ENCODE peak calls at places on chromosomes 11 and 22, in eight cellular contexts. N, U, O, Q, W, C, M and Y are unnamed samples.

GRCh38 chr11:6559375-6559774 is 44.0 kb downstream of the RRP8 start:
- DNase-seq in Q (no peak), C (no peak), N (no peak), U (no peak), M (no peak), O (no peak), W (no peak), Y (no peak)

GRCh38 chr11:69703711-69704507 is at the start of gene FGF19:
- DNase-seq in Q (no peak), N (no peak), C (no peak), O (no peak), W (peak), M (no peak), U (no peak), Y (no peak)

GRCh38 chr11:117815262-117815803 is 9.2 kb downstream of the FXYD2 start:
- DNase-seq in Q (peak), W (no peak), C (no peak), N (peak), U (peak), O (no peak), M (no peak), Y (no peak)

GRCh38 chr22:23204541-23205157 is 24.3 kb downstream of the BCR start:
- DNase-seq in N (no peak), O (no peak), Q (peak), W (no peak), M (no peak), U (no peak), C (peak), Y (no peak)

GRCh38 chr11:92687724-92688123 is 281.7 kb upstream of the MTNR1B start:
- DNase-seq in Q (no peak), U (no peak), O (no peak), M (no peak), N (no peak), W (peak), C (no peak), Y (no peak)

GRCh38 chr11:12802418-12803085 is 128.3 kb downstream of the TEAD1 start:
- DNase-seq in Q (peak), W (peak), M (peak), C (no peak), O (no peak), U (no peak), N (no peak), Y (no peak)

GRCh38 chr11:69000831-69001245 is 12.2 kb downstream of the MRGPRF start:
- DNase-seq in N (no peak), Q (peak), C (no peak), M (no peak), O (no peak), W (no peak), U (no peak), Y (no peak)

GRCh38 chr11:107699371-107700348 is 12.2 kb downstream of the SLN start:
- DNase-seq in O (no peak), C (no peak), U (no peak), M (no peak), W (no peak), Q (no peak), N (no peak), Y (no peak)

GRCh38 chr11:6561288-6561687 is 42.1 kb downstream of the RRP8 start:
- DNase-seq in Q (no peak), C (no peak), U (no peak), W (no peak), M (no peak), N (no peak), O (no peak), Y (no peak)

GRCh38 chr11:21475276-21475675 is 717.6 kb upstream of the ANO5 start:
- DNase-seq in M (no peak), N (no peak), U (no peak), O (no peak), Q (no peak), W (peak), C (no peak), Y (no peak)

GRCh38 chr22:37501176-37501609 is 15.0 kb upstream of the MFNG start:
- DNase-seq in M (no peak), C (peak), W (no peak), Q (peak), N (no peak), U (no peak), O (no peak), Y (no peak)

GRCh38 chr11:94740083-94740974 is 27.8 kb upstream of the AMOTL1 start:
- DNase-seq in Q (peak), U (no peak), N (no peak), M (no peak), W (peak), C (peak), O (no peak), Y (no peak)

GRCh38 chr11:94858012-94858705 is 90.0 kb downstream of the AMOTL1 start:
- DNase-seq in W (no peak), M (no peak), N (no peak), U (no peak), Q (no peak), O (no peak), C (no peak), Y (no peak)

GRCh38 chr11:721913-722811 is 16.1 kb downstream of the EPS8L2 start:
- DNase-seq in U (peak), N (no peak), M (no peak), C (no peak), Q (no peak), O (no peak), W (no peak), Y (no peak)

GRCh38 chr11:102226702-102227101 is 90.6 kb upstream of the BIRC3 start:
- DNase-seq in W (peak), C (no peak), M (no peak), N (no peak), Q (no peak), U (no peak), O (peak), Y (no peak)

GRCh38 chr11:416757-417621 is 2.2 kb upstream of the SIGIRR start:
- DNase-seq in C (peak), W (peak), Q (peak), O (no peak), M (peak), N (no peak), U (peak), Y (no peak)

GRCh38 chr11:56910785-56911184 is 77.9 kb upstream of the OR5AK2 start:
- DNase-seq in C (no peak), W (no peak), U (no peak), N (no peak), M (no peak), Q (no peak), O (no peak), Y (no peak)

GRCh38 chr22:31286360-31287255 is 5.7 kb downstream of the PIK3IP1 start:
- DNase-seq in M (no peak), N (no peak), C (no peak), W (no peak), Q (no peak), O (no peak), U (peak), Y (no peak)

GRCh38 chr11:15307600-15307999 is 192.9 kb downstream of the INSC start:
- DNase-seq in Q (no peak), U (no peak), O (no peak), W (peak), M (no peak), N (no peak), C (no peak), Y (no peak)

GRCh38 chr22:40220316-40221054 is 42.8 kb downstream of the TNRC6B start:
- DNase-seq in W (no peak), M (no peak), U (no peak), Q (no peak), N (no peak), C (no peak), O (no peak), Y (no peak)

GRCh38 chr11:68978931-68979591 is 1.7 kb downstream of the MRGPRD start:
- DNase-seq in C (no peak), N (no peak), O (no peak), M (no peak), U (no peak), Q (peak), W (no peak), Y (no peak)

GRCh38 chr11:33065445-33066178 is 26.2 kb downstream of the TCP11L1 start:
- DNase-seq in M (peak), C (peak), U (peak), O (peak), Q (peak), N (peak), W (peak), Y (peak)

GRCh38 chr11:44207292-44207691 is 102.6 kb downstream of the ALX4 start:
- DNase-seq in N (no peak), Q (no peak), C (no peak), O (no peak), W (no peak), U (no peak), M (no peak), Y (no peak)

GRCh38 chr11:8709002-8709672 is 26.5 kb downstream of the RPL27A start:
- DNase-seq in N (no peak), W (no peak), M (no peak), O (peak), C (peak), Q (peak), U (no peak), Y (peak)

GRCh38 chr22:31243339-31244043 is 31.4 kb downstream of the LIMK2 start:
- DNase-seq in W (peak), O (no peak), Q (no peak), U (no peak), C (no peak), M (no peak), N (no peak), Y (no peak)

GRCh38 chr11:69385466-69385820 is 91.5 kb downstream of the MYEOV start:
- DNase-seq in M (no peak), N (no peak), U (no peak), W (no peak), C (no peak), Q (peak), O (no peak), Y (no peak)

GRCh38 chr11:69004411-69005182 is 8.4 kb downstream of the MRGPRF start:
- DNase-seq in C (no peak), Q (peak), U (no peak), M (no peak), N (no peak), O (no peak), W (no peak), Y (no peak)

GRCh38 chr11:59138643-59139042 is 4.0 kb upstream of the FAM111A start:
- DNase-seq in N (no peak), W (no peak), C (no peak), Q (no peak), U (no peak), O (no peak), M (no peak), Y (no peak)

GRCh38 chr11:118156531-118157185 is 4.0 kb upstream of the SCN4B start:
- DNase-seq in M (no peak), N (no peak), Q (no peak), C (no peak), W (no peak), O (no peak), U (no peak), Y (no peak)

GRCh38 chr11:43943357-43943930 is 1.0 kb downstream of the C11orf96 start:
- DNase-seq in M (no peak), C (no peak), Q (no peak), U (no peak), N (no peak), O (no peak), W (no peak), Y (no peak)

GRCh38 chr11:58927393-58928081 is 11.8 kb upstream of the GLYATL1 start:
- DNase-seq in N (no peak), M (peak), U (peak), Q (no peak), O (peak), C (no peak), W (peak), Y (no peak)

GRCh38 chr22:21074092-21074715 is 28.5 kb downstream of the LRRC74B start:
- DNase-seq in U (no peak), Q (no peak), M (no peak), O (no peak), C (no peak), N (no peak), W (no peak), Y (peak)

GRCh38 chr11:124329787-124330478 is 9.9 kb upstream of the OR8D2 start:
- DNase-seq in O (no peak), W (no peak), Q (no peak), C (no peak), U (no peak), N (peak), M (no peak), Y (no peak)

GRCh38 chr11:8826145-8826786 is 84.7 kb upstream of the AKIP1 start:
- DNase-seq in Q (peak), N (no peak), M (no peak), C (no peak), W (peak), O (peak), U (no peak), Y (no peak)

DNA sequence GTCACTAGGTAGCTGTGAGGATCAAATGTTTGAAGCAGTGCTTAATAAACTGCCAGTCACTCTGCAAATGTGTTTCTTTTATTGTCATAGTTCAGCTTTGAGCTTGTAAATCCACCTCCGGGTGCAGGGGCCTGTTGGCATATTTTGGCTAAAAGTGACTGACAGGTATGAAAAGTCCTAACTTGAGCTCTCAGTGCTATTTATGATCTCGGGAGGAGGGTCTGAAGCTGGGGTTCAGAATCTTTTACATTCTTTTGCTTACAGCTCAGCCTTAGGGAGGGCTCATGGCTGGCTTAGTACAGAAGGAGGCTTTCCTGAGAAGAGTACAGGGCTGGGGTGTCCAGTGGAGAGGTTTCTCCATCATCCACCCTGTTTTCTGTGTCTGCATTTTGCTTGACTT is 1.5 kb downstream of the ASPHD2 start:
- DNase-seq in W (no peak), U (no peak), C (no peak), Q (no peak), M (no peak), N (no peak), O (no peak), Y (no peak)
- H3K4me3 ChIP-seq in W (no peak), U (no peak), C (no peak), Q (no peak), M (no peak), N (peak), O (no peak), Y (no peak)

GRCh38 chr11:111325259-111325658 is 26.9 kb downstream of the POU2AF3 start:
- DNase-seq in Q (no peak), N (no peak), U (no peak), M (no peak), W (no peak), C (no peak), O (no peak), Y (no peak)

GRCh38 chr11:111320728-111321568 is 22.6 kb downstream of the POU2AF3 start:
- DNase-seq in C (no peak), O (no peak), N (no peak), U (no peak), W (peak), Q (no peak), M (no peak), Y (no peak)

GRCh38 chr11:111326824-111327223 is 28.5 kb downstream of the POU2AF3 start:
- DNase-seq in Q (no peak), W (no peak), M (peak), N (no peak), C (no peak), U (no peak), O (no peak), Y (no peak)

GRCh38 chr11:111322534-111322933 is 24.2 kb downstream of the POU2AF3 start:
- DNase-seq in M (no peak), O (no peak), W (no peak), N (no peak), Q (no peak), C (no peak), U (no peak), Y (no peak)

DNA sequence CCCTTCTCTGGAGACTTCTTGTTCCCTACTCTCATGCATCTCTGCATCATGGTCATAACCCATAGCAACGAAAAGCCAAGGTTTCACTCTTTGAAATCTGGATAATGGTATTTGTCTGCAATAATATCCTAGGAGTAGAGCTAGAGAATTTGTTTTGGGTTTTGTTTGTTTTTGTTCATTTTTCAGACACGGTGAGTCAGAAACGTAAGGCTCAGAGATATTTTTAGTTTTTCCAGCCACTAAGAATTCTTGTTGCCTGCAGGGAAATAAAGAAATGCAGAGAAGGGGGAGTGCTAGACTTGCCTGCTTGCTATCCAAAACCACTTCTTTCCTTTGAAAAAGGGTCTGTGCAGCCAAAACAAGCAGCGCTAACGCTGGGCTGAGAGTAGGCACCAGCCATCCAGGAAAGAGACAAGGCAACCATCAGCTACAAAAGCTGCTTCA is 26.0 kb downstream of the POU2AF3 start:
- DNase-seq in Q (no peak), O (no peak), M (no peak), N (no peak), U (no peak), C (no peak), W (no peak), Y (no peak)
- H3K4me3 ChIP-seq in Q (no peak), O (peak), M (no peak), N (no peak), U (no peak), C (no peak), W (no peak), Y (no peak)

GRCh38 chr22:46067159-46068111 is 82.9 kb upstream of the PPARA start:
- DNase-seq in W (no peak), C (peak), N (no peak), U (no peak), O (no peak), M (peak), Q (peak), Y (no peak)
- H3K4me3 ChIP-seq in W (no peak), C (peak), N (no peak), U (no peak), O (peak), M (peak), Q (peak), Y (no peak)

GRCh38 chr22:19688301-19689290 is 25.7 kb upstream of the SEPTIN5 start:
- DNase-seq in O (no peak), Q (no peak), U (no peak), N (no peak), C (no peak), M (no peak), W (no peak), Y (no peak)
- H3K4me3 ChIP-seq in O (no peak), Q (no peak), U (no peak), N (no peak), C (no peak), M (no peak), W (no peak), Y (no peak)

DNA sequence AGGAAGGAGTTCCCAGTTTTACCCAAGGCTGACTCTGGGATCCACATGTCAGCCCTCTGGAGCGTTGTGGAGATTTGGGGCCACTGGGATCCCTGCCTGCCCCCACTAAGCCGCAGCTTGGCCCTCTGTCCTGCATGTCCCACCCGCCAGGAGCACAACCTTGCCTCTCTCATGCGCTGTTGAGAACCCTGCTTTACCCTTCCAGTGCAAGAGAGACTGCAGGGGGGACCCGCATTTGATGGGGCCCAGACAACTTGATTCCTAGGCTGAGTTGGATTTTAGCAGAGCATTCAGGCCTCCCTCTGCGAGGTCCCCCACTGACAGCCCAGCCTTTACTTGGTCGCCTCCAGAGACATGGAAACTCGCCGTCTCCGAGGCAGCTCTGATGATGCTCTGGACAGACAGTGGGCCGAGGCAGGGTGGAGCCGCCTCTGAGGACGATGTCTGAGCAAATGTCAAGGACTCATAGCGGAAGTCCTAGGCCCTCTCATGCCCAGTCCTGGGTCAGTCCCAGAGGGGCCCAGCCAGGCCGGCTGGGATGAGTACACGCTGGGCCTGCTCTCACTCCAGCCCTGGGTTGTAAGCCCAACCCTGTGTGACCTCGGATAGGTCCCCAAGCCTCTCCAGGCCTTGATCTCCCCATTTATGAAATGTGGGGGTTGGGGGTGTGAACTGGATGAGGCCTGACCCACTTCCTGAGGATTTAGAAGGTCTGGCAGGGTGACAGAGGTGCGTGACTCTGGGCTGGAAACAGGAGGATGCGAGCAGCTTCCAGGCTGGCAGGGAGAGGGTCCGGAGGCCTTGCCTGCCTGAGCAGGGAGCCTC is 590 bp downstream of the CD5 start:
- DNase-seq in N (no peak), Q (no peak), C (no peak), U (no peak), O (no peak), M (no peak), W (no peak), Y (no peak)
- H3K4me3 ChIP-seq in N (no peak), Q (no peak), C (no peak), U (peak), O (no peak), M (no peak), W (no peak), Y (no peak)

GRCh38 chr22:38923463-38924196 is 33.8 kb upstream of the APOBEC3A start:
- DNase-seq in O (peak), Q (peak), M (peak), N (no peak), W (peak), U (no peak), C (peak), Y (peak)
- H3K4me3 ChIP-seq in O (peak), Q (peak), M (peak), N (no peak), W (no peak), U (no peak), C (peak), Y (peak)

DNA sequence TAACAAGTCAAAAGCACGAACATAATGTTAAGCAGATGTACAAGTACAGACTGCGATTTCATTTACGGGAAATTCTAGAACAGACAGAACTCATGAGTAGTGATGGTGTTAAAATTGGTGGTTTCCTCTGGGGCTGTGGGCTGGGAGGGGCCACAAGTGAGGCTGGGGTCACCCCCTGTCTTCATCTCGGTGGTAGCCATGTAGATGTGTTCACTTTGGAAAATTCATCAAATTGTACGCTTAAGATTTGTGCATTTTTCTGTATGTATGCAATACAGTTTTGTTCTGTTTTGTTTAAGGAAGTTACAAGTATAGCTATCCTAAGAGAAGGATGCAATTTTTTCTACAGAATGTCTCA is 504 bp upstream of the ASCC2 start:
- DNase-seq in N (no peak), M (no peak), C (no peak), U (no peak), W (no peak), O (no peak), Q (no peak), Y (no peak)
- H3K4me3 ChIP-seq in N (peak), M (peak), C (peak), U (peak), W (no peak), O (peak), Q (peak), Y (peak)